ENCODE peak calls at places on chromosomes 2 and 18, in five cellular contexts. Z is HCT116, R is GM23338, L is OCI-LY7, X is GM23248. B is an unnamed sample.

GRCh38 chr2:225725726-225726125 is 326.2 kb downstream of the NYAP2 start:
- DNase-seq in X (no peak), R (no peak), L (no peak), Z (no peak), B (no peak)

GRCh38 chr2:3453196-3453845 is 66.0 kb downstream of the ADI1 start:
- DNase-seq in Z (no peak), L (no peak), X (peak; percentile 15), R (no peak), B (no peak)

GRCh38 chr18:21706386-21706865 is 1.9 kb upstream of the ABHD3 start:
- DNase-seq in X (no peak), L (no peak), Z (no peak), R (no peak), B (no peak)

GRCh38 chr2:100178085-100178788 is 35.8 kb upstream of the AFF3 start:
- DNase-seq in X (peak; percentile 22), Z (peak; percentile 88), L (peak; percentile 90), R (peak; percentile 97), B (peak; percentile 74)

GRCh38 chr18:25830787-25831186 is 259.6 kb downstream of the SS18 start:
- DNase-seq in L (no peak), X (peak; percentile 90), Z (no peak), R (no peak), B (no peak)

GRCh38 chr2:41881249-41881648 is 166.6 kb upstream of the PKDCC start:
- DNase-seq in Z (no peak), R (no peak), X (no peak), L (no peak), B (no peak)

GRCh38 chr2:120669121-120669952 is 66.3 kb upstream of the GLI2 start:
- DNase-seq in L (peak; percentile 40), X (peak; percentile 72), Z (peak; percentile 38), R (peak; percentile 78), B (peak; percentile 73)

GRCh38 chr18:47832348-47832747 is 98.1 kb downstream of the SMAD2 start:
- DNase-seq in X (peak; percentile 4), R (no peak), Z (no peak), L (no peak), B (no peak)

GRCh38 chr2:121260370-121261154 is 24.4 kb downstream of the TFCP2L1 start:
- DNase-seq in L (no peak), R (no peak), Z (no peak), X (no peak), B (no peak)

GRCh38 chr2:160666019-160666676 is 172.5 kb upstream of the RBMS1 start:
- DNase-seq in R (no peak), Z (peak; percentile 77), L (no peak), X (peak; percentile 97), B (no peak)

GRCh38 chr2:139773720-139774277 is 993.6 kb upstream of the NXPH2 start:
- DNase-seq in R (no peak), X (no peak), Z (no peak), L (no peak), B (no peak)

GRCh38 chr2:240351826-240352426 is 83.5 kb upstream of the GPC1 start:
- DNase-seq in Z (no peak), X (no peak), L (no peak), R (no peak), B (no peak)

GRCh38 chr2:132670961-132671781 is 1.2 kb upstream of the LYPD1 start:
- DNase-seq in X (peak; percentile 65), L (no peak), R (peak; percentile 77), Z (peak; percentile 27), B (peak; percentile 55)
- TF ChIP-seq EZH2phosphoT487 in X (no peak), L (no peak), R (no peak), Z (no peak), B (no peak)

GRCh38 chr2:141931797-141932196 is 199.0 kb downstream of the LRP1B start:
- DNase-seq in L (no peak), R (no peak), X (no peak), Z (no peak), B (no peak)
- TF ChIP-seq EZH2phosphoT487 in L (no peak), R (no peak), X (no peak), Z (no peak), B (no peak)

DNA sequence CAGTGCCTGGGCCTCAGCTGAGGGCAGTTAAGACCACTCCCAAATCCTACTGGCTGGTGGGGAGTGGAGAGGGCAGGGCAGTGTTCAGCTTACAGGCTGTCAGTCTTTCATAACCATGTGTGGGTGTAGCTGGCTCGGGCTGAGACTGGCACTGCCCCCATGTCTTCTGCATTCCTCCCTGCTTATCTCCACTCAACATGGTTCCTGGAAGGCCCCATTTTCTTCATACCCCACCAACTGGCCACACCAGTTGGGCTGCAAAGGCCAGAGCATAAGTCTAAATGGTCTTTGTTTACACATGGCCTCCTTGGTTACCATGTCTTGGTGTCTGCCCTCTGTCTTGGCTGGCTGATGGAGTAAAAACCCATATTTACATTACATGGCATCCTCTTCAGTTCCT is 17.2 kb upstream of the IL37 start:
- DNase-seq in R (no peak), Z (no peak), X (no peak), L (no peak), B (no peak)
- TF ChIP-seq EZH2phosphoT487 in R (no peak), Z (no peak), X (no peak), L (no peak), B (no peak)

DNA sequence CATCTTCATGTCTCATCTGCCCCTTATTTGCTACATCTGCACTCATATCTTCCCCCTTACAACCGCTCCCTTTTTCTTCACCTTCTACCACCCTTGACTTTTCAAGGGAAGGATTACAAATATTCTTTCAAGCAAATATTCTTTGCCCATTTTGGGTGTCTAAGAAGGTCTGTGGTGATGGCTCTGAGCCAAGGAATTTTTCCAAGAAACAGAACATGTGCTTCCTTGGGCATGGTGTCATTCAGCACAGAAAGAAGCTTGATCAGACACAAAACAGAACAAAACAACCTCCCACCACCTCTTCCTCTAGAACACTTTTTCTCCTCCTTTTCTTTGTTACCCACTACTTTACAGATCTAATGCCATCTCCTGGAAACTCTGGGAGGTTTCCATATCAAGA is 313.7 kb downstream of the SATB2 start:
- DNase-seq in R (no peak), X (no peak), L (no peak), Z (no peak), B (no peak)
- TF ChIP-seq EZH2phosphoT487 in R (no peak), X (no peak), L (no peak), Z (no peak), B (no peak)

B was measured in neural progenitor cell.